ENCODE peak calls at places on chromosomes 13 and 19, in seven cellular contexts. V is GM12878, Y is H1, A is K562, N is HCT116, C is HepG2, J is SK-N-SH. U is an unnamed sample.

GRCh38 chr13:30431269-30431950 is 9.1 kb downstream of the UBE2L5 start:
- DNase-seq in N (peak), V (no peak), Y (no peak), J (no peak), A (no peak), C (no peak), U (peak)

GRCh38 chr19:48628486-48629296 is 8.5 kb downstream of the DBP start:
- DNase-seq in C (no peak), J (no peak), V (no peak), A (no peak), N (no peak), Y (no peak), U (no peak)

GRCh38 chr13:100234524-100235136 is 145.7 kb downstream of the PCCA start:
- DNase-seq in C (peak), A (no peak), J (no peak), V (no peak), Y (no peak), N (no peak), U (no peak)

GRCh38 chr19:52398091-52398461 is 427 bp downstream of the ZNF528 start:
- DNase-seq in Y (no peak), V (no peak), N (no peak), J (peak), C (peak), A (peak), U (no peak)

GRCh38 chr13:24097064-24097463 is 63.5 kb upstream of the SPATA13 start:
- DNase-seq in J (no peak), Y (no peak), V (peak), C (peak), N (no peak), A (no peak), U (no peak)

GRCh38 chr19:16661480-16662034 is 618 bp downstream of the TMEM38A start:
- DNase-seq in Y (no peak), C (no peak), A (no peak), V (no peak), J (peak), N (no peak), U (no peak)

GRCh38 chr19:33678796-33679195 is 57.0 kb downstream of the CHST8 start:
- DNase-seq in A (no peak), N (no peak), Y (no peak), V (no peak), J (peak), C (no peak), U (peak)

GRCh38 chr19:34601071-34601470 is 75.9 kb downstream of the SCGB2B2 start:
- DNase-seq in A (no peak), J (no peak), Y (no peak), N (no peak), C (no peak), V (no peak), U (no peak)

GRCh38 chr13:28320884-28321574 is 173.9 kb downstream of the FLT1 start:
- DNase-seq in Y (no peak), J (no peak), N (no peak), C (peak), V (no peak), A (no peak), U (no peak)

GRCh38 chr19:4371209-4371897 is 28.0 kb downstream of the MPND start:
- DNase-seq in A (no peak), V (no peak), C (no peak), N (no peak), Y (no peak), J (no peak), U (no peak)

GRCh38 chr13:75762066-75762937 is 126.2 kb downstream of the LMO7 start:
- DNase-seq in C (peak), Y (no peak), V (peak), N (no peak), J (no peak), A (no peak), U (no peak)

GRCh38 chr13:44574466-44574855 is 1.7 kb downstream of the TSC22D1 start:
- DNase-seq in A (no peak), J (no peak), V (no peak), C (no peak), N (no peak), Y (no peak), U (no peak)

GRCh38 chr19:29311391-29311790 is 98.4 kb upstream of the UQCRFS1 start:
- DNase-seq in N (no peak), A (no peak), J (no peak), Y (no peak), V (no peak), C (no peak), U (peak)

GRCh38 chr13:99959538-99960230 is 11.9 kb downstream of the ZIC5 start:
- DNase-seq in C (no peak), V (no peak), Y (no peak), N (no peak), A (no peak), J (no peak), U (no peak)

GRCh38 chr13:78409172-78409571 is 194.2 kb downstream of the POU4F1 start:
- DNase-seq in A (no peak), N (no peak), Y (no peak), J (no peak), C (no peak), V (peak), U (no peak)

GRCh38 chr19:53057904-53058579 is 13.5 kb downstream of the ERVV-2 start:
- DNase-seq in A (no peak), J (peak), N (no peak), C (no peak), V (no peak), Y (peak), U (peak)

GRCh38 chr13:94162289-94162688 is 317.2 kb downstream of the DCT start:
- DNase-seq in A (no peak), N (no peak), J (no peak), C (no peak), V (no peak), Y (no peak), U (peak)

GRCh38 chr19:5738423-5738822 is 18.0 kb downstream of the CATSPERD start:
- DNase-seq in C (no peak), Y (no peak), J (no peak), A (no peak), N (no peak), V (no peak), U (no peak)

GRCh38 chr19:16509141-16510061 is 13.2 kb downstream of the C19orf44 start:
- DNase-seq in V (no peak), A (no peak), Y (no peak), N (no peak), J (peak), C (no peak), U (no peak)

GRCh38 chr19:39362682-39363657 is 20.7 kb downstream of the SAMD4B start:
- DNase-seq in Y (no peak), V (no peak), C (no peak), N (no peak), J (no peak), A (no peak), U (no peak)

GRCh38 chr13:52850396-52851152 is 2.1 kb upstream of the PCDH8 start:
- DNase-seq in A (no peak), C (peak), Y (peak), V (no peak), J (peak), N (no peak), U (peak)

DNA sequence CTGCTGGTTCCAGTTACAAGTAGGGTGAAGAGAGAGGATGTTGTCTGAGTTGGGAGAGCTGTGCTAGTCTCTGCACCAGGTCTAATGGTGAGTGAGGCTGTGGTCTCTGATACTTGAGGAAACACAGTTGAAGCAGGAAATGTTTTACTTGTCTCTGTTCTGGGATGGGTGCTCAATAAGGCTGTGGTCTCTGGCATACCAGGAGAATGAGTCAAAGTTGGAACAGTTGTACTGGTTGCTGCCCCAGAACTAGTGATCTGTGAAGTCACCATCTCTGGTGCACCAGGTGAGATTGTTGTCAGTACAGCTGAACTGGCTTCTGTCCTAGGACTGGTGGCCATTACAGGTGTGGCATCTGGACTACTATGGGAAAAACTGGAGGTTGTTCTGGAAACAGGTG is 74.7 kb downstream of the MUC16 start:
- DNase-seq in N (no peak), J (no peak), Y (no peak), A (no peak), C (no peak), V (no peak), U (no peak)
- TF ChIP-seq JUND in N (no peak), J (no peak), Y (no peak), A (no peak), C (no peak), V (no peak), U (no peak)

DNA sequence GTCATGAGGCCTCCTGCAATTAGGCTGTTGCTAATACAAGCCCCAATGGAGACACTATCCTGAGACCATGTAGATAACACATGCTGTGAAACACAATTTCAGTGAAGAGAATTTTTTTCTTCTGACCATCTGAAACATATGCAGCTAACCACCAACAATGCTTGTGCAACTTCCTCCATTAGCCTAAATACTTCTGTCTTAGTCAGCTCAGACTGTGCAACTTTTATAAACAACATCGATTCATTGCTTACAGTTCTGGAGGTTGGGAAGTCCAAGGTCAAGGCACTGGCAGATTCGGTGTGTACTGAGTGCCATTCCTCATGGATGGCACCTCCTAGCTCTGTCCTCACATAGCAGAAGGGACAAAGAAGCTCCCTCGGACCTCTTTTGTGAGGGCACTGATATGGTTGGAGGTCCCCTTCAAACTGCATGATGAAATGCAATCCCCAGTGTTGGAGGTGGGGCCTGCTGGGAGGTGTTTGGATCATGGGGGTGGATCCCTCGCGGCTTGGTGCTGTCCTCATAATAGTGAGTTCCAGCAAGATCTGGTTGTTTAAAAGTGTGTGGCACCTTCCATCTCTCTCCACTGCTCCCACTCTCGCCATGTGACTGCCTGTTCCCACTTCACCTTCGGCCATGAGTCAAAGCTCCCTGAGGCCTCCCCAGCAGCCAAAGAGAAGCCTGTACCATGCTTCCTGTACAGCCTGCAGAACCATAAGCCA is 27.7 kb downstream of the STK24 start:
- DNase-seq in C (peak), V (no peak), A (no peak), Y (no peak), J (no peak), N (no peak), U (no peak)
- TF ChIP-seq JUND in C (no peak), V (no peak), A (no peak), Y (no peak), J (no peak), N (no peak), U (no peak)

GRCh38 chr19:58406818-58407657 is 1.4 kb upstream of the ZNF584 start:
- DNase-seq in N (no peak), A (no peak), V (no peak), J (no peak), C (peak), Y (no peak), U (no peak)

GRCh38 chr19:58408152-58409009 is at the start of gene ZNF584:
- DNase-seq in C (peak), Y (peak), J (peak), V (peak), A (peak), N (peak), U (peak)

GRCh38 chr19:58401825-58402433 is 6.5 kb downstream of the RNF225 start:
- DNase-seq in A (peak), V (no peak), J (no peak), N (no peak), C (no peak), Y (no peak), U (no peak)

GRCh38 chr19:58409010-58409790 is 751 bp downstream of the ZNF584 start:
- DNase-seq in V (no peak), C (no peak), Y (no peak), J (peak), A (no peak), N (no peak), U (no peak)

GRCh38 chr19:58407658-58408151 is 744 bp upstream of the ZNF584 start:
- DNase-seq in J (no peak), V (no peak), Y (no peak), A (no peak), C (peak), N (no peak), U (no peak)
- TF ChIP-seq JUND in J (no peak), V (no peak), Y (no peak), A (no peak), C (peak), N (no peak), U (no peak)

GRCh38 chr13:36822786-36823185 is 3.8 kb downstream of the RFXAP start:
- DNase-seq in V (no peak), N (no peak), Y (no peak), J (no peak), C (no peak), A (no peak), U (no peak)
- TF ChIP-seq JUND in V (no peak), N (no peak), Y (no peak), J (no peak), C (no peak), A (no peak), U (no peak)

DNA sequence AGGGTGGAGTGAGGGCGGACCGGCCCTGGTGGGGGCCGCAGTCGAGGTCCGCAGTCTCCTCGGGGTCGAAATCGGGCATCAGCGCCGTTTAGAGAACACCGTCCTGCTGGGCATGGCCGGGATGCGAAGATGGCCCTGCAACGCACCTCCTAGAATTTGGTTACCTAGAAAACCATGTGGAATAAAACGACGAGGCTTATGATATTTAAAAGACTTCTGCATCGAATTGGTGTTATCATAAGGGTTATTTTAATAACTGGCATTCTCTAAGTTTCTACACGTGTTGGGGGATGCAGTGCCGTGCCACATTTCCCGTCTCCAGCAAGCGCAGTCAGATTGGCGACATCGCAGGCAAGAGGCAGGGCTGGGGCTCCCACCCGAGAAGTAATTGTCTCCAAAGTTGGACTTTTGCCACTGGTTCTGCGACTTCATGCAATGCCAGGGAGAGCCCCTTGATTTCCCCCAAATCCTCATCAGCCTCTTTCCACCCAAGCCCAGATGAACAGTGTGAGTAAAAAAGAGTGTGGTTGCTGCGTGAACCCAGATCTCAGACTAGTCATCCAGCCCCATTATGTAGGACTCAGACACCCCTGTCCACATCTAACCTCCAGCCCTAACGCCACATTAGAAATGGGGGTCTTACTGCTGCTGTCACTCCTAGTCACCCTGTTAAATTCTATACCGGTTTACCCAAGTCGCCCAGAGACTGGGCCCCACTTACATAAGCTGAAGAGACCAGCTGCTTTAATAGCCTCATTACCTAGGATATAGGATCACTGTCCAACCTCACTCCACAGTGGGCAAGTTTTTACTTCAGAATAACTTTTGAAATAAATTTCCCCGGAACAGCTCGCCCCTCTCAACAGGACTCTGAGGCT is 571 bp upstream of the DHRS12 start:
- DNase-seq in J (peak), A (no peak), C (no peak), V (no peak), Y (no peak), N (no peak), U (no peak)
- TF ChIP-seq JUND in J (no peak), A (no peak), C (no peak), V (no peak), Y (no peak), N (no peak), U (no peak)

GRCh38 chr13:47178090-47178950 is 281.5 kb upstream of the HTR2A start:
- DNase-seq in J (no peak), V (no peak), C (no peak), N (no peak), A (no peak), Y (no peak), U (no peak)
- TF ChIP-seq JUND in J (no peak), V (no peak), C (no peak), N (no peak), A (peak), Y (no peak), U (no peak)